ENCODE peak calls at places on chromosomes 11 and 22, in six cellular contexts. W, Y, Q, O, K and S are unnamed samples. For H3K4me1, the result is how much of the 10 kb centered on the place peaks cover.

GRCh38 chr22:32080904-32081303 is 37.8 kb downstream of the SLC5A1 start:
- DNase-seq in W (peak), Y (peak), Q (peak), O (peak), K (peak), S (peak)

GRCh38 chr11:10805741-10806140 is 3.0 kb downstream of the EIF4G2 start:
- DNase-seq in W (no peak), Y (no peak), Q (no peak), O (no peak), K (no peak), S (no peak)

GRCh38 chr11:83073884-83074283 is 2.2 kb upstream of the RAB30 start:
- DNase-seq in W (no peak), Y (no peak), Q (no peak), O (no peak), K (no peak), S (no peak)

GRCh38 chr11:73401217-73401923 is 25.2 kb downstream of the RELT start:
- DNase-seq in W (no peak), Y (no peak), Q (no peak), O (no peak), K (no peak), S (no peak)

GRCh38 chr11:121563900-121564822 is 111.4 kb upstream of the SORL1-AS1 start:
- DNase-seq in W (no peak), Y (no peak), Q (no peak), O (no peak), K (no peak), S (no peak)

GRCh38 chr22:49705216-49705600 is 122.5 kb downstream of the BRD1 start:
- DNase-seq in W (no peak), Y (no peak), Q (no peak), O (no peak), K (no peak), S (no peak)

GRCh38 chr22:18077087-18077638 is 627 bp upstream of the PEX26 start:
- DNase-seq in W (no peak), Y (no peak), Q (no peak), O (no peak), K (no peak), S (no peak)

GRCh38 chr22:26890870-26891269 is 233.5 kb downstream of the MIAT start:
- DNase-seq in W (no peak), Y (no peak), Q (peak), O (no peak), K (no peak), S (no peak)

GRCh38 chr11:102230911-102231310 is 86.4 kb upstream of the BIRC3 start:
- DNase-seq in W (no peak), Y (no peak), Q (no peak), O (no peak), K (no peak), S (no peak)

GRCh38 chr22:30309981-30310672 is 16.6 kb downstream of the TBC1D10A start:
- DNase-seq in W (no peak), Y (peak), Q (peak), O (peak), K (no peak), S (peak)

GRCh38 chr22:39450258-39450955 is 6.4 kb upstream of the MGAT3 start:
- DNase-seq in W (no peak), Y (no peak), Q (no peak), O (no peak), K (no peak), S (no peak)
- H3K4me3 ChIP-seq in W (no peak), Y (no peak), Q (no peak), O (no peak), K (no peak), S (no peak)

DNA sequence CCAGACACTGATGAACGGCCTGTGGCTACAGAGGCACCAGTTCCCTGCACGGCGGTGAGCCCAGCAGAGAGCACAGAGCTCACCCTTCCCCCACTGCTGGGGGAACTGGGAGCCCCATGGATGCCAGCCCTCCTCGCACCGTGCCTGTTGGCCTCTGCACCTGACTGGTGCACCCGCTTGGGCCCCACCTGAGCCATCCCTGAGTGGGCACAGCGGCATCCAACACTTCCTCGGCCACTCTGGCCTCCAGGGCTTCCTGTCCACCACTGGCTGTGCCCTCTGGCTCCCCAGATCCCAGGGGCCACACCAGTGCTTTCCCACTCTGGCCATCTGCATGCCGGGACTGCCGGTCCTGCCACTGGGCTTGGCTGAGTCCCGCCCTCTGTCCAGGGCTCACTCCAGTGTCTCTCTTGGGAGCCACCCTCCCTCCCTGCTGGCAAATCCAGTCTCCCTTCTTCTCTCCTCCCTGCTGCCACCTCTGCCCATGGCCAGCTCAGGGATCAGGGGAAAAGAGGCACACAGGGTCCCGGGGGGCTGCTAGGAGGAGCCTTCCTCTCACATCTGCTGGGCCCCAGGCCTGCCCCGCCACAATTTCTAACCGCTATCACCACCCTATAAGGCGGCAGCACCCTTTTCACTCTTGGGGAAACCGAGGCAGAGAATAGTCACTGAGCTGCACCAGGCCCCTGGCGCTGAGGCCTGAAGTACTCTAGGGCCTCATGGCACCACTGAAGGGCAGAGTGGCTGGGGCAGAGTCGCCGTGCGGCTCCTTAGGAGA is 33.0 kb downstream of the GNB1L start:
- DNase-seq in W (no peak), Y (no peak), Q (peak), O (no peak), K (no peak), S (no peak)
- H3K4me1 ChIP-seq in W (under half), Y (under half), Q (under half), O (under half), K (under half), S (under half)

GRCh38 chr11:64563966-64564365 is 27.1 kb upstream of the SLC22A12 start:
- DNase-seq in W (no peak), Y (no peak), Q (no peak), O (no peak), K (no peak), S (no peak)
- H3K4me3 ChIP-seq in W (no peak), Y (no peak), Q (no peak), O (no peak), K (no peak), S (no peak)

DNA sequence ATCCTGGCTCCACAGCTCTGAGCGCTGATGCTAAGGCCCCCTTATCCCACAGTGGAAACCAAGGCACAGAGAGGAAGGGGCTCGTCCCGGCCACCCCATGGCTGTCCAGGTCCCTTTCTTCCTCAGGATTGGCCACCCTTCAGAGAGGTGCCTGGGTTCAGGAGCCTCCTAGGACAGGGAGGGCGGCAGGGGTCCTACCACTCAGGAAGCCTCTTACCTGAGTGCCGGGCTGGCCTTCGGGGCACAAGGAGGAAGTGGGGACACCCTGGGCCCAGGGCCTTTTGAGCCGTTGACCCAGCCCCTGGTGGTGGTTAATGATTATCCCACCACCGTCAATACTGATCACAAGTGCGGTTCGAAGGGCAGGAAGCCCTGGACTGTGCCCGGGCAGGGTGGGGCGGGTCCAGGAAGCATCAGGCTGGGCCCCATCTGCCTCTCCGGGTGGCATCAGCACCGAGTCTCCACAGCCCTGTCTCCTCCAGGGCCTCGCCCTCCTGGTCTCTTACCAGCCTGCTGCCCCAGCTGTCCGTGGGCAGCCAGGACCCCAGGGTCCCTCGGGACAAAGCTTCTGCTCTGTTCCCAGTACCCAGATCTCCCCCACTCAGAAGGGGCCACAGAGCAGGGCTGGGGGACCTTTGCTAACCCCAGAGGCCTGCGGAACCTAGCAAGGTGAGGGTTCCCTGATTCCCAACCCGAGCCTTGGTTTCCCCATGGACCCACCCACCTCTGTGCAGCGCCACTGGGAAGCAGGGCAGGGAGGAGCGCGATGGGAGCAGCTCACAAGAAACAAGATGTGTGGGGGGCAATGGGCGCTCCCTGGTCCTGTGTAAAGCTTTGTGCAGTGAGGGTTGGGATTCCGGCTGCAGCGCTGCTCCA is 15.0 kb upstream of the EHD1 start:
- DNase-seq in W (no peak), Y (no peak), Q (peak), O (peak), K (no peak), S (no peak)
- H3K4me1 ChIP-seq in W (under half), Y (under half), Q (under half), O (half or more), K (under half), S (under half)

GRCh38 chr11:108584973-108585372 is 8.6 kb downstream of the EXPH5 start:
- DNase-seq in W (no peak), Y (no peak), Q (no peak), O (no peak), K (no peak), S (no peak)
- H3K4me3 ChIP-seq in W (no peak), Y (no peak), Q (no peak), O (no peak), K (no peak), S (no peak)

GRCh38 chr11:47508595-47509555 is 44.1 kb downstream of the CELF1 start:
- DNase-seq in W (no peak), Y (peak), Q (peak), O (peak), K (no peak), S (peak)

GRCh38 chr11:47506363-47506762 is 46.6 kb downstream of the CELF1 start:
- DNase-seq in W (no peak), Y (no peak), Q (no peak), O (no peak), K (no peak), S (no peak)

GRCh38 chr11:47507016-47507631 is 45.8 kb downstream of the CELF1 start:
- DNase-seq in W (no peak), Y (no peak), Q (no peak), O (no peak), K (no peak), S (no peak)

GRCh38 chr11:47510231-47510630 is 42.7 kb downstream of the CELF1 start:
- DNase-seq in W (no peak), Y (no peak), Q (no peak), O (no peak), K (peak), S (no peak)

GRCh38 chr11:47507868-47508594 is 44.9 kb downstream of the CELF1 start:
- DNase-seq in W (no peak), Y (no peak), Q (no peak), O (no peak), K (no peak), S (no peak)
- H3K4me1 ChIP-seq in W (under half), Y (half or more), Q (under half), O (under half), K (under half), S (under half)

DNA sequence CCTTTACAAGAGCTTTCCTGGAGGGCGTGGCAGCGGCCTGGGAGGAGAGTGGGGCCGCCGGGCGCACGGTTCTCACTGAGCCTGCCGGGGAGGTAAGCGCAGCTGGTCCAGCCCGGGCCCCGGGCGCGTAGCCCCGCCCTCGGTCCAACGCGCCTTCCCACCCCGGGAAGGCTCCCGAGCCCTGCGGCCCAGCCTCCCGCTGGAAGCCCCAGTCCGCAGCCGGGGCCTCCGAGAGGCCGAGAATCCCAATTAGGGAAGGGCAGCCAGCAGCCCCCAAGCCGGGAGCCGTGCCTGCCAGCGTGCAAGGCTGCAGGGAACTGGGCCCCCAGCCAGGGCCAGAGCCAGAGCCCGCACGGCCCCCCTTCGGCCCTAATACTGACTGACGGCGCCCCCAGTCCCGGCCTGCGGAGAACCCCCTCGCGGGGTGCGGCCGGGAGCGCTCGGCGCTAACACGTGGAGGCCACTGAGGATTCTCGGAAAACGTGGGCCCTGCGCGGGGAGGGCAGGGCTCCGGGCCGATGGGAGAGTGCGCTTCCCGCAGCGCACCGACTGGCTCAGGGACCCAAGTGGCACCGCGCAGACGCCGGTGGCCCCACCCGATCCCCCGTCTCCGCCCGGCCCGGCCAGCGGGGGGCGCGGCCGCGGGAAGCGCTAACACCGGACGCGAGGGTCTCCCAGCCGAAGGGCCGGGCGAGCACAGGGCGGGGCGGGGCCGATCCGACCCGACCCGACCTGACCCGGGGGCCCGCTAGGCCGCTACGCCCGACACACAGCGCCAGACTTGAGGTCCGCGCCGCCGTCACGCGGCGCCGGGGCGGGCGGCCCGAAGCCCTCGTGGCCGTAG is 5.7 kb downstream of the ZFTA start:
- DNase-seq in W (peak), Y (no peak), Q (peak), O (peak), K (no peak), S (no peak)
- H3K4me3 ChIP-seq in W (peak), Y (no peak), Q (no peak), O (no peak), K (no peak), S (no peak)

DNA sequence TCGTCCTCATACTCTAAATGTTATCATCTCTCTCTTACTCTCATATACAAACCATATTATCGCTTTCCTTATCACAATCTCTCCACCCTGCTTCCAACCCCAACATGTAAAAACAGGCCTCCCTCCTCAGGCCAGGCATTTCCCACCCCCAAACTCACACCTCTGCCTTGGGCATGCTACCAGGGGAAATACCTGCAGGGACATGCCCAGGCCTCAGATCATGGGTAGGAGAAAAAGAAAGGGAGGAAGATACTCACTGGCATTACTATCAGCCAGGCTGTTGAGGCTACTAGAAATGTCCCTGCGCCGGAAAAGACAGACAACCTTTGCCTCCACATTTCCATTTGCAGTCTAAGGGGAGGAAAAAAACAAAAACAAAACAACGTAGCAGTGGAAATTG is 1.8 kb downstream of the MTA2 start:
- DNase-seq in W (no peak), Y (no peak), Q (no peak), O (no peak), K (peak), S (no peak)
- H3K4me1 ChIP-seq in W (under half), Y (under half), Q (under half), O (under half), K (under half), S (under half)